ENCODE peak calls at places on chromosomes 2 and 18, in ten cellular contexts. N, B, U, Q, Z, P, A, T, H and V are unnamed samples. For H3K9me3, the result is how much of the 10 kb centered on the place peaks cover.

GRCh38 chr2:65453916-65454315 is 21.5 kb upstream of the SPRED2 start:
- DNase-seq in A (no peak), Z (no peak), Q (no peak), P (no peak), U (no peak), N (peak), T (no peak), H (no peak), B (no peak), V (no peak)

GRCh38 chr2:68870215-68870614 is 982 bp downstream of the BMP10 start:
- DNase-seq in Z (no peak), H (no peak), N (peak), P (no peak), Q (no peak), B (no peak), A (no peak), U (no peak), T (no peak), V (no peak)

GRCh38 chr2:64405476-64406406 is 48.2 kb upstream of the LGALSL start:
- DNase-seq in Z (no peak), B (no peak), U (no peak), T (peak), P (peak), N (peak), H (no peak), A (peak), Q (no peak), V (no peak)

GRCh38 chr2:55134316-55134706 is 84.1 kb upstream of the RTN4 start:
- DNase-seq in A (no peak), Z (no peak), T (no peak), H (no peak), U (no peak), N (no peak), P (no peak), Q (no peak), B (no peak), V (no peak)

GRCh38 chr2:67057901-67058703 is 339.0 kb upstream of the ETAA1 start:
- DNase-seq in A (peak), U (no peak), B (no peak), T (peak), H (no peak), N (peak), Q (no peak), Z (no peak), P (no peak), V (no peak)

GRCh38 chr18:37298816-37299215 is 266.8 kb downstream of the CELF4 start:
- DNase-seq in P (no peak), U (no peak), N (no peak), B (no peak), T (no peak), A (no peak), Z (no peak), H (no peak), Q (no peak), V (no peak)

GRCh38 chr2:128262315-128263253 is 56.1 kb downstream of the HS6ST1 start:
- DNase-seq in B (no peak), A (peak), P (no peak), U (no peak), T (no peak), N (no peak), H (no peak), Q (no peak), Z (no peak), V (no peak)

GRCh38 chr18:78087338-78087737 is 837.7 kb downstream of the GALR1 start:
- DNase-seq in T (no peak), U (no peak), P (no peak), A (no peak), N (no peak), H (no peak), Z (no peak), Q (no peak), B (no peak), V (no peak)

GRCh38 chr18:29879763-29880162 is 1162.8 kb downstream of the DSC3 start:
- DNase-seq in T (no peak), B (no peak), Z (no peak), P (no peak), U (peak), A (no peak), Q (no peak), N (no peak), H (no peak), V (no peak)

GRCh38 chr2:225570000-225570399 is 170.5 kb downstream of the NYAP2 start:
- DNase-seq in U (no peak), Q (no peak), H (no peak), B (no peak), N (no peak), A (no peak), Z (no peak), T (no peak), P (no peak), V (no peak)

GRCh38 chr18:28476302-28476701 is 299.4 kb upstream of the CDH2 start:
- DNase-seq in U (no peak), T (no peak), P (no peak), H (no peak), Q (no peak), B (no peak), A (no peak), Z (no peak), N (no peak), V (no peak)

GRCh38 chr2:166516712-166517303 is 22.8 kb upstream of the SCN7A start:
- DNase-seq in Z (peak), N (peak), U (no peak), B (peak), Q (no peak), H (no peak), A (peak), P (peak), T (no peak), V (no peak)

GRCh38 chr18:51236225-51236624 is 38.7 kb upstream of the MEX3C start:
- DNase-seq in P (peak), A (peak), H (no peak), T (no peak), U (no peak), Z (peak), Q (no peak), N (peak), B (peak), V (no peak)

GRCh38 chr2:84556190-84556589 is 39.9 kb downstream of the DNAH6 start:
- DNase-seq in U (no peak), B (no peak), H (no peak), Z (no peak), T (no peak), Q (no peak), P (no peak), A (no peak), N (no peak), V (no peak)

GRCh38 chr18:73646196-73646595 is 501.4 kb downstream of the FBXO15 start:
- DNase-seq in Q (no peak), N (peak), H (no peak), Z (no peak), T (no peak), U (no peak), P (no peak), A (no peak), B (no peak), V (no peak)

GRCh38 chr2:161238559-161239415 is 69.4 kb upstream of the PSMD14 start:
- DNase-seq in P (peak), U (peak), A (peak), N (peak), B (peak), H (peak), Z (peak), T (peak), Q (peak), V (peak)

GRCh38 chr18:59767732-59768131 is 70.5 kb upstream of the CCBE1 start:
- DNase-seq in B (no peak), H (no peak), Q (no peak), A (no peak), U (no peak), Z (no peak), N (peak), P (no peak), T (no peak), V (no peak)

GRCh38 chr2:3738454-3738853 is 35.1 kb downstream of the DCDC2C start:
- DNase-seq in B (peak), T (no peak), A (no peak), Z (peak), P (peak), U (peak), Q (no peak), N (peak), H (no peak), V (no peak)

GRCh38 chr18:61998957-61999356 is 106.2 kb upstream of the RNF152 start:
- DNase-seq in Z (no peak), Q (no peak), H (no peak), P (no peak), B (no peak), N (peak), U (no peak), T (no peak), A (no peak), V (no peak)

GRCh38 chr2:202375006-202375610 is 1.0 kb upstream of the BMPR2 start:
- DNase-seq in N (peak), P (peak), U (peak), Q (peak), T (peak), B (peak), Z (peak), A (peak), H (peak), V (peak)

GRCh38 chr2:1653956-1654695 is 90.2 kb downstream of the PXDN start:
- DNase-seq in B (no peak), P (no peak), H (no peak), Q (no peak), U (no peak), T (no peak), N (peak), Z (no peak), A (no peak), V (no peak)

GRCh38 chr18:31686572-31686971 is 2.2 kb upstream of the B4GALT6 start:
- DNase-seq in T (no peak), Z (no peak), H (no peak), U (no peak), A (no peak), N (no peak), B (no peak), Q (no peak), P (no peak), V (no peak)

GRCh38 chr2:121334581-121335293 is 49.7 kb upstream of the TFCP2L1 start:
- DNase-seq in P (no peak), Q (no peak), Z (no peak), N (no peak), H (no peak), U (peak), B (no peak), T (peak), A (no peak), V (no peak)

GRCh38 chr18:45658756-45659155 is 43.5 kb downstream of the SLC14A2 start:
- DNase-seq in U (no peak), T (no peak), Z (no peak), H (no peak), A (no peak), N (peak), P (peak), B (no peak), Q (no peak), V (no peak)

GRCh38 chr2:223099561-223099960 is 47.6 kb downstream of the KCNE4 start:
- DNase-seq in Z (no peak), N (no peak), U (no peak), P (no peak), A (no peak), H (no peak), T (no peak), B (no peak), Q (no peak), V (no peak)

GRCh38 chr18:11689031-11689971 is at the start of gene GNAL:
- DNase-seq in N (peak), U (peak), Q (peak), B (peak), A (peak), T (peak), P (peak), H (peak), Z (peak), V (no peak)

GRCh38 chr2:109647636-109648035 is 33.5 kb downstream of the SOWAHC start:
- DNase-seq in H (no peak), A (no peak), N (peak), U (no peak), Z (no peak), T (no peak), P (peak), B (no peak), Q (no peak), V (no peak)

GRCh38 chr2:140504596-140504995 is 1626.2 kb downstream of the LRP1B start:
- DNase-seq in B (no peak), U (no peak), P (no peak), Z (no peak), A (no peak), T (no peak), N (no peak), Q (no peak), H (no peak), V (no peak)

GRCh38 chr2:71536311-71536710 is 83.0 kb downstream of the DYSF start:
- DNase-seq in U (peak), P (no peak), Z (no peak), N (no peak), A (no peak), H (no peak), Q (no peak), B (no peak), T (no peak), V (no peak)

GRCh38 chr18:71994273-71994672 is 549.9 kb downstream of the CBLN2 start:
- DNase-seq in Z (no peak), U (no peak), P (no peak), N (no peak), A (no peak), T (no peak), H (no peak), Q (no peak), B (no peak), V (no peak)
- H3K9me3 ChIP-seq in Z (under half), U (under half), P (under half), N (under half), A (under half), T (under half), H (under half), Q (under half), B (under half), V (under half)

GRCh38 chr2:80429251-80429650 is 124.7 kb upstream of the LRRTM1 start:
- DNase-seq in A (no peak), N (no peak), B (peak), H (no peak), T (no peak), U (no peak), Q (no peak), Z (no peak), P (no peak), V (no peak)
- H3K9me3 ChIP-seq in A (under half), N (under half), B (under half), H (under half), T (under half), U (under half), Q (under half), Z (under half), P (under half), V (under half)

DNA sequence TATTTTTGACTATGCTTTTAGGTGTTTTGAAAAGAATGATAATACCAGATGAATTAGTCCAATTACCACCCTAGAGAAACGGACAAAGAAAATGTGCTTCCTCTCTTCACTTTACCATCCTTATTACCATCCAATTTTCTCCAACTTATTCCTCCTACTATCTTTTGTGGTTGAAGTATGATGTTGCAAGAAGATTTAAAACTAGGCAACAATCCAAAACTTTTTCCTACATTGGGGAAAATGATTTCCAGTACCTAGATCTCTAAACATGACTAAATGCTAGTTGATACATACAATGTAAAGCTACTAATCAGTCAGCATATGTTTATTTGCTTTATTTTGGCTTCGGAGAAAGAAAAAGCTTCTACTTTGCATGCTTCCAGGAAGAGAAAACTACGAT is 355.0 kb upstream of the LYPD1 start:
- DNase-seq in P (no peak), Z (no peak), Q (no peak), N (peak), A (no peak), H (no peak), T (no peak), B (no peak), U (no peak), V (no peak)
- H3K9me3 ChIP-seq in P (under half), Z (under half), Q (under half), N (under half), A (under half), H (under half), T (under half), B (under half), U (under half), V (under half)

GRCh38 chr2:62207480-62207879 is 11.6 kb downstream of the B3GNT2 start:
- DNase-seq in T (no peak), A (no peak), P (no peak), H (no peak), N (no peak), Q (no peak), B (no peak), U (no peak), Z (no peak), V (no peak)

GRCh38 chr2:62206024-62206423 is 10.1 kb downstream of the B3GNT2 start:
- DNase-seq in U (no peak), P (no peak), Z (no peak), B (no peak), T (no peak), A (no peak), N (no peak), Q (no peak), H (no peak), V (no peak)

GRCh38 chr2:62209427-62209991 is 13.6 kb downstream of the B3GNT2 start:
- DNase-seq in U (no peak), H (no peak), A (peak), P (no peak), Q (no peak), Z (no peak), B (no peak), T (no peak), N (no peak), V (no peak)

GRCh38 chr2:62208758-62209114 is 12.8 kb downstream of the B3GNT2 start:
- DNase-seq in A (peak), Z (no peak), T (no peak), U (no peak), H (no peak), P (no peak), Q (peak), B (no peak), N (no peak), V (no peak)

DNA sequence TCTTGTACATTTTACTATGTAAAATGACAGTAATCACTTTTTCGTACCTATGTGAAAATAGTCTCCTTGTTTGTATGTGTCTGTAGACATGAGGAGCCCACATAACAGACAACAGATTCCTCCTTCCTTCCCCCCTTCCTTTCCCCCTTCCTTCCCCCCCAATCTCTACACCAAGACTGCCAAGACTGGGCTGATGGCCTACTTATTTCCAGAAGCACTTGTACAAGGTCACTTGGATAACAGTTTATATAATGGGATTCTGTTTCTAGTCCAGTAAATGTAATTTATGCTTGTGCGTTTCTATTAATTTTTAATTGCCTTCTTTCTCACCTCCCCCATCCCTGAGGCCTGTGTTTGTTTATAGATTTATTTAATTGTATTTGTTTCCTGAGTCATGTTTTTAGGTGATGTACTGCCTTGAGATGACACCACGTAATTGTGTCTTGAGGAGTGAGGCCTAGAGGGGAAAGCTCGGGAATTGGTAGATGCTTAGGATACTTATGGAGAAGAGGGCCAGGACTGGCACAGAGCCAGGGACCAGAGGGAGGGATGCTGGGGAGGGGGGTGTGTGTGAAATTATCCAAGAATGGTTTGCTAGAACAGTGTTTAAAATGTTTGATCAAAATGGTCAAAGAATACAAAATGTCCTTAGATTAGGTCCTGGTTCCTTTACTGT is 12.3 kb downstream of the B3GNT2 start:
- DNase-seq in Z (no peak), B (no peak), U (no peak), T (no peak), Q (no peak), N (no peak), H (no peak), P (no peak), A (peak), V (no peak)
- H3K9me3 ChIP-seq in Z (under half), B (under half), U (under half), T (under half), Q (under half), N (under half), H (under half), P (under half), A (under half), V (under half)

GRCh38 chr2:5286370-5286769 is 405.8 kb upstream of the SOX11 start:
- DNase-seq in P (no peak), H (no peak), N (no peak), T (no peak), Q (no peak), A (no peak), Z (no peak), B (no peak), U (no peak), V (no peak)

GRCh38 chr2:5287558-5288334 is 404.4 kb upstream of the SOX11 start:
- DNase-seq in T (no peak), B (no peak), Z (no peak), P (peak), A (no peak), H (no peak), U (no peak), N (no peak), Q (no peak), V (no peak)

GRCh38 chr2:5285891-5286290 is 406.3 kb upstream of the SOX11 start:
- DNase-seq in A (no peak), Q (no peak), U (no peak), N (no peak), P (no peak), H (no peak), Z (no peak), T (no peak), B (no peak), V (no peak)

DNA sequence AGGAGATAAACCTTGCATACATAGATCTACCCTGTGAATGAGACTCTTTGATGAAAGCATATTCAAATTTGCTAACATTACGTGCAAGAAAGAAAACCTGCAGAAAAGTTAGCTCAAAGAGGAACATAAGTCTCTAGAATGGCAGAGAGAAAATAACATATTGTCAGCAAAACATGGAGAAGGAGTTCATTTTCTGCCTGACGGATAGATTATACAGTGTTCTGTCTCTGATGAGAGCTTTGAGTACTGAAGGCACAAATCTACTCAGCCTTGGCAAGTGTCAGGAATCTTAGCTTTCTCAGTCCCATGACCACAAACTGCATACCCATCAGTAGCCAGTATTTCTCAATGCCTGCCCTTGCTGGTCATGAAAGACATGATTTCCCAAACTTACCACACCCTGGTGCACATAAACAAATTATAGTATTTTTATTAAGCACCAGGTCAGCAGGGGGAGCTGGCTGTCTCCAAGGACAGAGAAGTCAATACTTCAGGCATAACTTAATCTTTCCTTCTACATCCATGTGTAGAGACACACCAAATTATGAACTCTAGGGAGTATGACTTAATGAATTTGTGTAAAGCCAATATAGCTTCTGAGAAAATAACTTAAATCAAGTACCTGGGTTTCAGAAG is 401.2 kb upstream of the SOX11 start:
- DNase-seq in Q (no peak), H (no peak), N (no peak), Z (no peak), T (no peak), A (no peak), P (peak), U (no peak), B (no peak), V (no peak)
- H3K9me3 ChIP-seq in Q (under half), H (under half), N (under half), Z (under half), T (under half), A (under half), P (under half), U (under half), B (under half), V (under half)

GRCh38 chr2:5319493-5319892 is 372.7 kb upstream of the SOX11 start:
- DNase-seq in U (no peak), N (no peak), Q (no peak), T (no peak), A (no peak), P (no peak), B (no peak), H (no peak), Z (no peak), V (no peak)
- H3K9me3 ChIP-seq in U (under half), N (under half), Q (under half), T (under half), A (under half), P (under half), B (under half), H (under half), Z (under half), V (under half)